ENCODE peak calls at places on chromosomes 7 and 10, in nine cellular contexts. D is RWPE1, A is heart right ventricle, J is upper lobe of right lung, O is transverse colon, U is lower lobe of right lung, R is body of pancreas, M is HepG2, H is uterus. T is an unnamed sample.

GRCh38 chr7:139739863-139740597 is 37.8 kb downstream of the HIPK2 start:
- DNase-seq in D (no peak), A (peak), J (no peak), O (peak), U (no peak), R (peak), M (no peak), H (no peak), T (peak)

GRCh38 chr7:33550979-33551378 is 354.4 kb upstream of the BMPER start:
- DNase-seq in D (no peak), A (no peak), J (no peak), O (no peak), U (no peak), R (no peak), M (no peak), H (no peak), T (no peak)

GRCh38 chr10:110363572-110364411 is 59.1 kb upstream of the SMNDC1 start:
- DNase-seq in D (no peak), A (no peak), J (no peak), O (peak), U (no peak), R (no peak), M (no peak), H (no peak), T (peak)

GRCh38 chr10:122646511-122647382 is 52.9 kb downstream of the C10orf120 start:
- DNase-seq in D (no peak), A (no peak), J (peak), O (no peak), U (no peak), R (no peak), M (no peak), H (no peak), T (no peak)

GRCh38 chr10:95295031-95295755 is 4.4 kb upstream of the PDLIM1 start:
- DNase-seq in D (no peak), A (peak), J (peak), O (peak), U (peak), R (peak), M (no peak), H (no peak), T (no peak)

GRCh38 chr7:70298780-70299446 is 700.6 kb downstream of the AUTS2 start:
- DNase-seq in D (peak), A (no peak), J (no peak), O (no peak), U (no peak), R (no peak), M (no peak), H (no peak), T (no peak)

GRCh38 chr7:155356323-155357105 is 58.8 kb downstream of the INSIG1 start:
- DNase-seq in D (no peak), A (no peak), J (peak), O (no peak), U (peak), R (peak), M (peak), H (no peak), T (peak)

GRCh38 chr7:47503283-47503682 is 78.6 kb downstream of the TNS3 start:
- DNase-seq in D (no peak), A (no peak), J (no peak), O (no peak), U (no peak), R (no peak), M (no peak), H (no peak), T (no peak)

GRCh38 chr7:2530076-2530967 is 10.7 kb downstream of the LFNG start:
- DNase-seq in D (peak), A (peak), J (peak), O (peak), U (peak), R (peak), M (no peak), H (peak), T (no peak)

GRCh38 chr10:98376485-98376884 is 38.5 kb downstream of the PYROXD2 start:
- DNase-seq in D (no peak), A (no peak), J (no peak), O (no peak), U (no peak), R (no peak), M (no peak), H (no peak), T (no peak)

GRCh38 chr7:107592361-107593024 is 12.4 kb downstream of the BCAP29 start:
- DNase-seq in D (no peak), A (no peak), J (no peak), O (no peak), U (no peak), R (no peak), M (no peak), H (no peak), T (no peak)

GRCh38 chr7:40403664-40404476 is 269.1 kb downstream of the SUGCT start:
- DNase-seq in D (no peak), A (no peak), J (no peak), O (no peak), U (no peak), R (no peak), M (peak), H (no peak), T (no peak)

GRCh38 chr7:80923211-80923612 is 4.4 kb upstream of the SEMA3C start:
- DNase-seq in D (no peak), A (no peak), J (no peak), O (no peak), U (no peak), R (no peak), M (no peak), H (no peak), T (no peak)

GRCh38 chr7:155739538-155740140 is 72.6 kb downstream of the SHH start:
- DNase-seq in D (no peak), A (no peak), J (no peak), O (no peak), U (no peak), R (no peak), M (no peak), H (no peak), T (no peak)

GRCh38 chr10:20672724-20673123 is 224.4 kb downstream of the NEBL start:
- DNase-seq in D (no peak), A (no peak), J (no peak), O (no peak), U (no peak), R (no peak), M (no peak), H (no peak), T (no peak)

GRCh38 chr10:68403701-68404100 is 3.4 kb downstream of the RUFY2 start:
- DNase-seq in D (no peak), A (no peak), J (no peak), O (no peak), U (no peak), R (no peak), M (peak), H (no peak), T (no peak)

GRCh38 chr7:11082552-11083213 is 109.0 kb downstream of the PHF14 start:
- DNase-seq in D (peak), A (no peak), J (no peak), O (no peak), U (no peak), R (no peak), M (peak), H (no peak), T (no peak)

GRCh38 chr10:124735491-124736286 is 8.5 kb downstream of the FAM53B start:
- DNase-seq in D (no peak), A (no peak), J (peak), O (no peak), U (no peak), R (no peak), M (no peak), H (peak), T (no peak)
- H3K27ac ChIP-seq in D (peak), A (peak), J (peak), O (peak), U (peak), R (no peak), M (no peak), H (peak), T (peak)

GRCh38 chr10:32961892-32962369 is 3.9 kb upstream of the ITGB1 start:
- DNase-seq in D (peak), A (no peak), J (no peak), O (no peak), U (no peak), R (no peak), M (peak), H (no peak), T (no peak)
- TF ChIP-seq CTCF in D (no peak), A (no peak), J (no peak), O (no peak), U (no peak), R (no peak), M (no peak), H (no peak), T (no peak)

GRCh38 chr10:79246209-79246581 is 101.1 kb upstream of the PPIF start:
- DNase-seq in D (no peak), A (peak), J (no peak), O (no peak), U (no peak), R (peak), M (no peak), H (peak), T (no peak)
- H3K27ac ChIP-seq in D (peak), A (peak), J (peak), O (peak), U (peak), R (peak), M (no peak), H (peak), T (peak)

GRCh38 chr7:99579956-99580777 is 17.9 kb upstream of the TMEM225B start:
- DNase-seq in D (no peak), A (peak), J (peak), O (peak), U (no peak), R (peak), M (peak), H (peak), T (peak)
- TF ChIP-seq CTCF in D (peak), A (peak), J (peak), O (no peak), U (peak), R (no peak), M (peak), H (no peak), T (peak)

GRCh38 chr10:133248334-133248715 is 10.7 kb downstream of the VENTX start:
- DNase-seq in D (no peak), A (no peak), J (no peak), O (no peak), U (no peak), R (no peak), M (no peak), H (no peak), T (no peak)

GRCh38 chr10:133247681-133248333 is 10.2 kb downstream of the VENTX start:
- DNase-seq in D (no peak), A (no peak), J (no peak), O (no peak), U (no peak), R (no peak), M (no peak), H (no peak), T (no peak)

GRCh38 chr10:133249975-133250754 is 12.5 kb downstream of the VENTX start:
- DNase-seq in D (no peak), A (no peak), J (no peak), O (no peak), U (no peak), R (no peak), M (no peak), H (no peak), T (no peak)

GRCh38 chr10:133251388-133252222 is 13.9 kb downstream of the VENTX start:
- DNase-seq in D (no peak), A (no peak), J (no peak), O (no peak), U (no peak), R (no peak), M (no peak), H (no peak), T (no peak)

GRCh38 chr10:133249094-133249780 is 11.6 kb downstream of the VENTX start:
- DNase-seq in D (no peak), A (no peak), J (no peak), O (no peak), U (no peak), R (no peak), M (no peak), H (no peak), T (no peak)
- H3K27ac ChIP-seq in D (no peak), A (no peak), J (no peak), O (no peak), U (no peak), R (no peak), M (no peak), H (no peak), T (no peak)

DNA sequence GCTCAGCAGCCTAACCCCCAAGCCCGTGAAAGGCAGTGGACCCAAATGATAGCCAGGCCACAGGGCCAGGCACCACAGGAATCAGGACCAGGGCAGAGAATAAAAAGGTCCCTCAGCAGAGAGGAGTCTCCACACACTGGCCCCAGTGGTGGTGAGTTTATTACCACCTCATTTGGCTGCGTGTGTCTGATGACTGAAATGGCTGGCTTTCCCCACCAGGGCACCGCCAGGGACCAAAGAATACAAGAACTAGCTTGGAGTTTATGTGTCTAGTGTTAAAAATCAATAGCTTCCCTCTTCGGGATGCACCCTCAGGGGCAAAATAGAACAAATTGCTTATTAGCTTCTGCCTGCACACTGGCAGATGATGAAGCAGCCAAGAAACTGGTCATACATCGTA is 223.8 kb upstream of the ZMIZ1 start:
- DNase-seq in D (no peak), A (no peak), J (no peak), O (no peak), U (no peak), R (no peak), M (no peak), H (no peak), T (no peak)
- TF ChIP-seq CTCF in D (no peak), A (no peak), J (no peak), O (no peak), U (no peak), R (no peak), M (no peak), H (no peak), T (no peak)

GRCh38 chr10:126135177-126135576 is 238.8 kb downstream of the FANK1 start:
- DNase-seq in D (no peak), A (no peak), J (no peak), O (no peak), U (no peak), R (no peak), M (no peak), H (no peak), T (no peak)
- H3K27ac ChIP-seq in D (no peak), A (no peak), J (no peak), O (no peak), U (no peak), R (no peak), M (no peak), H (no peak), T (no peak)

DNA sequence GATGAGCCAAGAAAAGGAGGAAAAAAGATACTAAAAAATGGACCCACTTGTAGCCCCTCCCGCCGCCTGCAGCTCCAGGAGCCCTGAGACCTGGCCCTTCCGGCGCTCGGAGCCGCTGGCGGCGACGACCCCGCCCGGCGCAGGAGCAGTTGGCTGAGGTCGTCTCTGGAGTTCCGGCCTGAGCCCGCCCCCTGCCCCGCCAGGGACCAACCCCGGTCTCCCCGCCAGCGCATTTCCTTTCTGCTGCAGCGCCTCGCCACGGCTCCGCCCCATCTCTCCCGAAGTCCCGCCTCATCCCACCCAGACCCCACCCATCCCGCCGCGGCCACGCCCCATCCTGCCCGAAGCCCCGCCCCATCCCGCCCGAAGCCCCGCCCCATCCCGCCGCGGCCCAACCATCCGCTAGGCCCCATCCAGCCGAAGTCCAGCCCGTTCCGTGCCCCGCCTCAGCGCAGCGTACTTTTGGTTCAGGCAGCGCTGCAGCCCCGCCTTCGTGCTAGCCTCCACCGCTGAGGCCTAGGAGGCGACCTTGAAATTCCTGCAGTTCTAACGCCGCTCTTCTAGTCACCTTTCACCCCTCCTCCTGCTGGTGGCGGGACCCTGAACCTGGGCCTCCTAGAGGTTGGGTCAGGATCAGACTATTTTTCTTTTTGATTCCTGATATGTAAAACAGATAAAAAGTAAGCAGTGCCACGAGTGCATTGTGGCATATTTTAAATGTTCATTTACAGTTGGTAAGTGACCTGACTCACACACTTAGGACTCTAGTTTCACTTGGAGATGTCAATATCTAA is at the start of gene STN1:
- DNase-seq in D (peak), A (peak), J (peak), O (peak), U (peak), R (peak), M (peak), H (peak), T (peak)
- TF ChIP-seq CTCF in D (no peak), A (peak), J (peak), O (peak), U (no peak), R (peak), M (peak), H (no peak), T (no peak)

GRCh38 chr7:45061807-45062206 is 27.0 kb downstream of the NACAD start:
- DNase-seq in D (no peak), A (no peak), J (no peak), O (no peak), U (no peak), R (no peak), M (no peak), H (no peak), T (no peak)
- H3K27ac ChIP-seq in D (no peak), A (no peak), J (no peak), O (no peak), U (no peak), R (no peak), M (no peak), H (no peak), T (no peak)